ENCODE peak calls at places on chromosomes 3 and 15, in ten cellular contexts. M, A, C, K, S, B, R, J, E and V are unnamed samples.

GRCh38 chr3:118863731-118864322 is 170.8 kb downstream of the IGSF11 start:
- DNase-seq in M (no peak), B (no peak), J (no peak), S (no peak), C (no peak), R (no peak), E (no peak), A (no peak), K (no peak), V (no peak)

GRCh38 chr3:29430558-29430971 is 149.7 kb downstream of the RBMS3 start:
- DNase-seq in S (no peak), J (no peak), K (no peak), A (no peak), R (no peak), M (no peak), C (peak), E (no peak), B (no peak), V (no peak)

GRCh38 chr15:31482122-31482922 is 155.7 kb downstream of the KLF13 start:
- DNase-seq in E (peak), B (no peak), A (peak), R (no peak), J (no peak), M (no peak), S (no peak), K (no peak), C (no peak), V (no peak)

GRCh38 chr3:188956839-188957489 is 214.8 kb upstream of the TPRG1 start:
- DNase-seq in C (peak), A (no peak), M (peak), J (no peak), K (no peak), R (no peak), S (no peak), B (no peak), E (no peak), V (no peak)

GRCh38 chr3:195011231-195011834 is 259.6 kb downstream of the XXYLT1 start:
- DNase-seq in K (no peak), S (no peak), B (no peak), E (peak), A (no peak), J (no peak), R (no peak), M (no peak), C (no peak), V (no peak)

GRCh38 chr3:42190701-42191442 is 75.1 kb downstream of the CCK start:
- DNase-seq in R (peak), A (peak), S (no peak), J (peak), B (peak), M (peak), C (peak), E (peak), K (peak), V (no peak)

GRCh38 chr3:132047209-132047608 is 12.4 kb upstream of the CPNE4 start:
- DNase-seq in C (no peak), B (no peak), A (no peak), M (no peak), K (no peak), R (no peak), J (no peak), E (no peak), S (no peak), V (no peak)

GRCh38 chr3:175234075-175234474 is 374.9 kb downstream of the NAALADL2 start:
- DNase-seq in E (no peak), S (no peak), C (no peak), A (no peak), B (no peak), J (no peak), K (no peak), M (no peak), R (no peak), V (no peak)

GRCh38 chr3:104273046-104273649 is 1093.6 kb upstream of the ALCAM start:
- DNase-seq in M (peak), C (peak), K (no peak), A (no peak), E (no peak), S (no peak), J (peak), R (no peak), B (no peak), V (no peak)

GRCh38 chr15:35925634-35926380 is 379.8 kb upstream of the DPH6 start:
- DNase-seq in M (peak), J (no peak), R (no peak), K (no peak), A (no peak), B (no peak), C (peak), S (no peak), E (no peak), V (no peak)

GRCh38 chr15:67501177-67501835 is 19.6 kb upstream of the C15orf61 start:
- DNase-seq in R (no peak), A (no peak), E (no peak), J (peak), B (no peak), M (peak), C (no peak), K (no peak), S (no peak), V (no peak)

DNA sequence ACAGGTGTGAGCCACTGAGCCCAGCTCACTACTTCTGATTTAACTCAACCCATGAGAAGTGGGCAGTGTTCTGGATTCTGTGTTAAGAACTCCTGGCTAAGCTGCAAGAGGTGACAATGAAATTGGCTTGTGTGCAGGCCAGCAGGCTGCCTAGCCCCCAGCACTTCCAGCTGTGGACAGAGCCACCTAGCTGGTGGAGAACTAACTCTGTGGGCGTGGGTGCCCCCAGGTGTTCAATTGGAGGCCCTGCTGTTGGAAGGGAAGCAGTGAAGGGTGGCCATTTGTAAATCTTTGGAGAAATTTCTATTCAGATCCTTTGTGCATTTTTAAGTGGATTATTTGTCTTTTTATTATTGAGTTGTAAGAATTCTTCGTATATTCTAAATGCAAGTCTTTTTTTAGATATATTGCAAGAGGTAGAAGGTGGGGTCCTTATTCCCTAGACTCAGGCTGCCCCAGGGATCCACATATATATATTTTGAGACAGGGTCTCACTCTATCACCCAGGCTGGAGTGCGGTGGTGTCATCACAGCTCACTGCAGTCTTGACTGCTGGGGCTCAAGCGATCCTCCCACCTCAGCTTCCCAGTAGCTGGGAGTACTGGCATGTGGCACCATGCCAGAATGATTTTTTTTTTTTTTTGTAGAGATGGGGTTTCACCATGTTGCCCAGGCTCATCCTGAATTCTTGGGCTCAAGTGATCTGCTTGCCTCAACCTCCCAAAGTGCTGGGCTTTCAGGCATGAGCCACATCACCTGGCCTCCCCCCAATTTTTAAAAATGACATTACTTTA is 7.2 kb upstream of the SCAMP5 start:
- DNase-seq in K (peak), J (peak), C (peak), A (peak), R (peak), B (no peak), M (peak), E (peak), S (no peak), V (no peak)
- TF ChIP-seq CTCF in K (no peak), J (peak), C (peak), A (no peak), R (peak), B (no peak), M (peak), E (no peak), S (no peak), V (no peak)

DNA sequence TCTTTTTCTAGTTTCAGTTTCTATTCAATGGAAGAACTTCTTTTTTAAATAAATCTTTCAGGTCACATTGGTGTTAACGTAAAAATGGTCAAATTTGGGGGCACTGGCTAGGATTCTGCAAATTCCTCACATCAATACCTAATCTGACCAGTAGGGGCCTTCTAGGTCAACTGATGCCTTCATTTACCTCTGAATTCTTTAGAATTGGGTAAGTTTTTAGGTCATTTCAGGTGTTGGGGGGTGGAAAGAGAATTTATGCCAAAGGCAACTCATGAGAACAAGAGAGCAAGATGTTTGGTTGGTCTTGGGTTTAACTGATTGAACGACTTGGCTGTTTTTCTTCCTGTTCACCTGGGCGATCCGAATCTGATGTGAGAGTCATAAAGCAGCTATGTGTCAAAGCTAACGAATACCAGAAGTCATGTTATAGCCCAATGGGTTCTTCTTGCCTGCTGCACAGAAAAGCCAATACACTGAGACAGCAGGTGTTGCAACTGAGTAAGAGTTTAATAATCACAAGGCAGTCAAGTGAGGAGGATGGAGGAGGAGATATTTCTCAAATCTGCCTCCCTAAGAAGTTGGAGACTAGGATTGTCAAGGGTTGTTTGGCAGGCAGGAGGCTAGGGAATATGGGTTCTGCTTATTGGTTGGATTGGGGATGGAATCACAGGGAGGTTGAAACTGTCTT is 15.3 kb downstream of the LRRC49 start:
- DNase-seq in B (no peak), M (no peak), J (no peak), K (no peak), R (no peak), E (no peak), S (no peak), C (no peak), A (no peak), V (no peak)
- TF ChIP-seq CTCF in B (peak), M (peak), J (no peak), K (no peak), R (no peak), E (no peak), S (peak), C (peak), A (no peak), V (peak)

DNA sequence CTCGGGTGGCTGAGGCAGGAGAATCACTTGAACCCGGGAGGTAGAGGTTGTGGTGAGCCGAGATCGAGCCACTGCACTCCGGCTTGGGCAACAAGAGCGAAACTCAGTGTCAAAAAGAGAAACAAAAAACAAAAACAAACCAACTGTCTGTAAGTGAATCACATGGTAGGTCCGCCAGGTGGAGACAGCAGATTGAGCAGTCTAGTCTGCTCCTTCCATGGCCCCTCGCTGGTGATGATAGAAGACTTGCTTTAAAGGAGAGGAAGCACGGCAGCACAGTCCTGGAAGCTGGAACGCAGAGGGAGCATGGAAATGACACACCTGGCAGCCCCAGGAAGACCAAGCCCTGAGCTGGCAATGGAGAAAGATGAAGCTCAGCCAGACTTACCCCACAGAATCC is 31.4 kb upstream of the MGLL start:
- DNase-seq in E (no peak), C (no peak), R (no peak), K (peak), A (no peak), S (no peak), J (no peak), B (no peak), M (no peak), V (no peak)
- TF ChIP-seq CTCF in E (no peak), C (no peak), R (no peak), K (no peak), A (no peak), S (no peak), J (no peak), B (no peak), M (no peak), V (no peak)

DNA sequence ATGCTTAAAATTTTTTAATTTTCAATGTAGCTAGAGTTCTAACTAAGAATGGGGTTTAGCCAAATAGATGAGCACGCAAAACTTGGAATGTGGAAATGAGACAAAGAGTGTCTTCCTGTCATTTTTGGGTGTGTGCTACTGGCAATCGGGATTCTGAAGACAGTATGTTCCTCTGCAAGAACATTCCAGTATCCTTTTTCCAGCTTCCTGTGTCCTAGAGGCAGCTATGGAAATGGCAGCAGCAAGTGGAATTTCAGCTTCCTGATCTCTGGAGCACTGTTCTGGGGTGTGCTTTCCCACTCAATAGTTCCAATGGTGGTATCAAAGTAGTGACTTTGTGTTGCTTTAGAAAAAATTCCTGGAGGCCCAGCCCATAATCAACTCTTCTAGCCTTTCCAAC is 642.9 kb upstream of the KCNMB2 start:
- DNase-seq in R (no peak), J (no peak), A (no peak), K (no peak), B (no peak), M (no peak), E (no peak), S (no peak), C (no peak), V (no peak)
- TF ChIP-seq CTCF in R (no peak), J (no peak), A (no peak), K (no peak), B (peak), M (no peak), E (no peak), S (no peak), C (peak), V (no peak)